ENCODE peak calls at places on chromosomes 5 and 9, in seven cellular contexts. One of them, this sample, is unnamed.

GRCh38 chr5:74766348-74766886 is 500 bp downstream of the GFM2 start:
- DNase-seq in NCI-H1105: peak; percentile 2
- DNase-seq in glomerular endothelial cell: peak; percentile 37
- DNase-seq in transverse colon: no peak
- DNase-seq in globus pallidus: peak; percentile 69
- DNase-seq in natural killer cell treated with Interleukin-12 subunit alpha and Interleukin-12 subunit beta and Interleukin-15 and Interleukin-18, amount 100 ng/mL, for 72 hours: no peak
- DNase-seq in CD8-positive, alpha-beta T cell: no peak
- DNase-seq in this sample: no peak

GRCh38 chr5:120640793-120641192 is 176.7 kb downstream of the PRR16 start:
- DNase-seq in natural killer cell treated with Interleukin-12 subunit alpha and Interleukin-12 subunit beta and Interleukin-15 and Interleukin-18, amount 100 ng/mL, for 72 hours: no peak
- DNase-seq in transverse colon: no peak
- DNase-seq in glomerular endothelial cell: no peak
- DNase-seq in NCI-H1105: no peak
- DNase-seq in CD8-positive, alpha-beta T cell: no peak
- DNase-seq in globus pallidus: peak; percentile 40
- DNase-seq in this sample: no peak

GRCh38 chr9:111914749-111915424 is 18.3 kb downstream of the UGCG start:
- DNase-seq in CD8-positive, alpha-beta T cell: no peak
- DNase-seq in NCI-H1105: peak; percentile 68
- DNase-seq in natural killer cell treated with Interleukin-12 subunit alpha and Interleukin-12 subunit beta and Interleukin-15 and Interleukin-18, amount 100 ng/mL, for 72 hours: no peak
- DNase-seq in transverse colon: no peak
- DNase-seq in glomerular endothelial cell: no peak
- DNase-seq in globus pallidus: no peak
- DNase-seq in this sample: no peak

GRCh38 chr9:88789785-88790184 is 201.5 kb upstream of the S1PR3 start:
- DNase-seq in natural killer cell treated with Interleukin-12 subunit alpha and Interleukin-12 subunit beta and Interleukin-15 and Interleukin-18, amount 100 ng/mL, for 72 hours: no peak
- DNase-seq in glomerular endothelial cell: no peak
- DNase-seq in transverse colon: no peak
- DNase-seq in CD8-positive, alpha-beta T cell: no peak
- DNase-seq in NCI-H1105: no peak
- DNase-seq in globus pallidus: no peak
- DNase-seq in this sample: no peak

GRCh38 chr9:72996106-72996505 is 43.3 kb upstream of the ALDH1A1 start:
- DNase-seq in CD8-positive, alpha-beta T cell: no peak
- DNase-seq in natural killer cell treated with Interleukin-12 subunit alpha and Interleukin-12 subunit beta and Interleukin-15 and Interleukin-18, amount 100 ng/mL, for 72 hours: no peak
- DNase-seq in transverse colon: no peak
- DNase-seq in NCI-H1105: no peak
- DNase-seq in glomerular endothelial cell: peak; percentile 72
- DNase-seq in globus pallidus: no peak
- DNase-seq in this sample: no peak

GRCh38 chr9:97555164-97555563 is 53.7 kb downstream of the TMOD1 start:
- DNase-seq in glomerular endothelial cell: no peak
- DNase-seq in transverse colon: no peak
- DNase-seq in NCI-H1105: no peak
- DNase-seq in CD8-positive, alpha-beta T cell: no peak
- DNase-seq in globus pallidus: no peak
- DNase-seq in natural killer cell treated with Interleukin-12 subunit alpha and Interleukin-12 subunit beta and Interleukin-15 and Interleukin-18, amount 100 ng/mL, for 72 hours: no peak
- DNase-seq in this sample: no peak

GRCh38 chr5:91151947-91152346 is 231.2 kb downstream of the ARRDC3 start:
- DNase-seq in natural killer cell treated with Interleukin-12 subunit alpha and Interleukin-12 subunit beta and Interleukin-15 and Interleukin-18, amount 100 ng/mL, for 72 hours: no peak
- DNase-seq in NCI-H1105: no peak
- DNase-seq in glomerular endothelial cell: no peak
- DNase-seq in transverse colon: peak; percentile 25
- DNase-seq in globus pallidus: no peak
- DNase-seq in CD8-positive, alpha-beta T cell: no peak
- DNase-seq in this sample: no peak

GRCh38 chr9:118896356-118897000 is 472.8 kb downstream of the BRINP1 start:
- DNase-seq in globus pallidus: no peak
- DNase-seq in transverse colon: no peak
- DNase-seq in natural killer cell treated with Interleukin-12 subunit alpha and Interleukin-12 subunit beta and Interleukin-15 and Interleukin-18, amount 100 ng/mL, for 72 hours: no peak
- DNase-seq in glomerular endothelial cell: no peak
- DNase-seq in CD8-positive, alpha-beta T cell: no peak
- DNase-seq in NCI-H1105: peak; percentile 75
- DNase-seq in this sample: no peak

GRCh38 chr9:893843-894420 is 52.4 kb downstream of the DMRT1 start:
- DNase-seq in globus pallidus: peak; percentile 27
- DNase-seq in transverse colon: peak; percentile 64
- DNase-seq in CD8-positive, alpha-beta T cell: peak; percentile 10
- DNase-seq in natural killer cell treated with Interleukin-12 subunit alpha and Interleukin-12 subunit beta and Interleukin-15 and Interleukin-18, amount 100 ng/mL, for 72 hours: peak; percentile 89
- DNase-seq in glomerular endothelial cell: peak; percentile 12
- DNase-seq in NCI-H1105: peak; percentile 49
- DNase-seq in this sample: peak; percentile 55

GRCh38 chr9:23962101-23962500 is 136.1 kb upstream of the ELAVL2 start:
- DNase-seq in NCI-H1105: no peak
- DNase-seq in CD8-positive, alpha-beta T cell: no peak
- DNase-seq in glomerular endothelial cell: no peak
- DNase-seq in transverse colon: no peak
- DNase-seq in natural killer cell treated with Interleukin-12 subunit alpha and Interleukin-12 subunit beta and Interleukin-15 and Interleukin-18, amount 100 ng/mL, for 72 hours: no peak
- DNase-seq in globus pallidus: no peak
- DNase-seq in this sample: no peak

GRCh38 chr5:39713224-39713911 is 288.6 kb upstream of the DAB2 start:
- DNase-seq in globus pallidus: no peak
- DNase-seq in natural killer cell treated with Interleukin-12 subunit alpha and Interleukin-12 subunit beta and Interleukin-15 and Interleukin-18, amount 100 ng/mL, for 72 hours: no peak
- DNase-seq in transverse colon: no peak
- DNase-seq in CD8-positive, alpha-beta T cell: no peak
- DNase-seq in glomerular endothelial cell: no peak
- DNase-seq in NCI-H1105: no peak
- DNase-seq in this sample: no peak